ENCODE peak calls at places on chromosomes 2 and 18, in four cellular contexts. S is upper lobe of right lung, O is neural progenitor cell, U is cardiac muscle cell. M is an unnamed sample.

GRCh38 chr2:202317080-202317859 is 51.7 kb downstream of the NOP58 start:
- DNase-seq in U (peak), O (no peak), S (no peak), M (peak)

GRCh38 chr18:23862071-23862470 is 152.5 kb upstream of the TTC39C start:
- DNase-seq in S (no peak), U (peak), O (no peak), M (peak)

GRCh38 chr18:46830633-46831032 is 73.8 kb upstream of the ST8SIA5 start:
- DNase-seq in U (peak), S (no peak), O (no peak), M (no peak)

GRCh38 chr2:218332920-218333645 is 23.6 kb upstream of the CATIP start:
- DNase-seq in U (peak), S (no peak), O (no peak), M (no peak)

GRCh38 chr2:23745726-23746105 is 181.2 kb downstream of the ATAD2B start:
- DNase-seq in O (no peak), S (no peak), U (peak), M (peak)

GRCh38 chr2:148546270-148546669 is 98.3 kb upstream of the EPC2 start:
- DNase-seq in U (peak), O (no peak), S (no peak), M (peak)

GRCh38 chr2:34815052-34815741 is 1216.1 kb upstream of the FAM98A start:
- DNase-seq in S (no peak), O (no peak), U (no peak), M (no peak)

GRCh38 chr2:96523659-96524481 is 12.7 kb upstream of the ARID5A start:
- DNase-seq in U (peak), O (no peak), S (peak), M (no peak)

GRCh38 chr2:28088970-28089369 is 198.4 kb downstream of the BABAM2 start:
- DNase-seq in O (no peak), U (no peak), S (no peak), M (no peak)

GRCh38 chr2:122539920-122540319 is 784.5 kb downstream of the TSN start:
- DNase-seq in S (no peak), U (no peak), O (no peak), M (no peak)

GRCh38 chr2:190180313-190181065 is 118.0 kb upstream of the MSTN start:
- DNase-seq in S (peak), O (peak), U (peak), M (peak)

GRCh38 chr2:176084629-176085119 is 912 bp upstream of the EVX2 start:
- DNase-seq in O (no peak), U (no peak), S (no peak), M (peak)

GRCh38 chr18:13613099-13613498 is 113.3 kb downstream of the FAM210A start:
- DNase-seq in S (no peak), O (no peak), U (no peak), M (no peak)

GRCh38 chr2:86238354-86238753 is 39.1 kb downstream of the MRPL35 start:
- DNase-seq in S (no peak), U (no peak), O (no peak), M (no peak)

GRCh38 chr2:158569284-158569683 is 112.5 kb downstream of the PKP4 start:
- DNase-seq in O (no peak), S (no peak), U (no peak), M (no peak)

GRCh38 chr2:31397099-31397498 is 17.4 kb downstream of the XDH start:
- DNase-seq in U (no peak), O (no peak), S (no peak), M (no peak)

GRCh38 chr2:29080886-29081743 is 6.8 kb upstream of the PCARE start:
- DNase-seq in O (no peak), U (peak), S (no peak), M (no peak)

GRCh38 chr2:187552959-187553681 is 1.1 kb downstream of the TFPI start:
- DNase-seq in S (no peak), O (no peak), U (peak), M (no peak)

GRCh38 chr2:38074775-38075435 is 1.0 kb downstream of the CYP1B1 start:
- DNase-seq in O (peak), U (peak), S (peak), M (no peak)

GRCh38 chr2:6835467-6835866 is 30.2 kb downstream of the CMPK2 start:
- DNase-seq in O (no peak), S (no peak), U (peak), M (no peak)

GRCh38 chr2:46127176-46127575 is 170.0 kb upstream of the EPAS1 start:
- DNase-seq in U (no peak), O (no peak), S (no peak), M (no peak)

GRCh38 chr18:49845629-49846252 is 32.4 kb upstream of the ACAA2 start:
- DNase-seq in S (no peak), O (peak), U (no peak), M (no peak)

GRCh38 chr2:161586517-161587167 is 37.6 kb upstream of the SLC4A10 start:
- DNase-seq in S (no peak), U (peak), O (peak), M (peak)

GRCh38 chr18:24651472-24651871 is 191.0 kb downstream of the HRH4 start:
- DNase-seq in O (no peak), U (no peak), S (no peak), M (no peak)

GRCh38 chr2:42879116-42879705 is 86.8 kb upstream of the HAAO start:
- DNase-seq in U (no peak), S (no peak), O (no peak), M (no peak)

GRCh38 chr2:141125432-141125831 is 1005.4 kb downstream of the LRP1B start:
- DNase-seq in O (no peak), U (no peak), S (no peak), M (no peak)

GRCh38 chr2:40690036-40690435 is 238.1 kb upstream of the SLC8A1 start:
- DNase-seq in U (no peak), O (no peak), S (no peak), M (no peak)

GRCh38 chr2:950627-950992 is at the start of gene SNTG2:
- DNase-seq in U (peak), S (no peak), O (peak), M (peak)

GRCh38 chr2:949894-950626 is 589 bp upstream of the SNTG2 start:
- DNase-seq in S (no peak), U (no peak), O (peak), M (no peak)

GRCh38 chr2:953408-953807 is 2.8 kb downstream of the SNTG2 start:
- DNase-seq in O (no peak), U (no peak), S (no peak), M (no peak)

GRCh38 chr2:949384-949893 is 1.2 kb upstream of the SNTG2 start:
- DNase-seq in O (peak), U (no peak), S (no peak), M (no peak)

DNA sequence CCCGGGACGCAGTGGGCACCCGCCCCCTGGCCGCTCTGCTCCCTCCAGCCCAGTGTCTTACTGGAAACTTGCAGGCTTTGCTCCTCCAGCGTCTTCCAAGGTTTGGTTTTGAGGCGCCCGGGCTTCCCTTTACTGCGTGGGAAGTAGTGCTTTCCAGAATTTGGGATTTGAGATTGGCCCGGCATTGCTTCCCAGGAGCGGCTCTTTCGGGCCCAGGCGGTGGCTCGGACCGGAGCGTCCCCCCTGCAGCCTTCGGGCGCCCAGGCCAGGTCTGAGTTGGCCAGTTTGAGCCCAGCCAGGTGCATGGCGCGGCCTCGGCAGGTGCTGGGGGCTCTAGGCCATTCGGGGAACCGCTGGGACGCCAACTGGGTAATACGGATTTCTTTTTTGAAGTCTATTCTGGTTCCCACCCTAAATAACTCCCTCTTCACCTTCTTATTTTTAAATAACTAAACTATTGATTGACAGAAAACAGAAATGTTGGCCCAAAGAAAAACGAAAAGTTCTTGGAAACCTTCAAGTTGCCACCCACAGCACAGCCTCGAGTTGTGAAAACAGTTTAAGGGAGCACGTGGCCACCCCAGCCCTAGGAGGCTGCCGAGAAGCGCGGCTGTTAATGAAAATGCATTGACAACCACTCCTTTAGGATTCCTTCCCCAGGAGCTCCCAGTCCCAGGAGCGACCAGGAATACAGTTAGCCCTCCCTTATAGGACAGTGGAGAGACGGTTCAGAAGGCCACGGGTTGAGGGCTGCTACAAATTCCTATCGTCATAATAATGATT is 766 bp downstream of the SNTG2 start:
- DNase-seq in S (no peak), O (peak), U (no peak), M (no peak)
- H3K27ac ChIP-seq in S (no peak), O (no peak), U (no peak), M (no peak)

GRCh38 chr2:207833265-207833751 is 63.6 kb upstream of the FZD5 start:
- DNase-seq in U (no peak), O (no peak), S (no peak), M (no peak)

GRCh38 chr2:207828361-207829057 is 58.8 kb upstream of the FZD5 start:
- DNase-seq in O (no peak), U (no peak), S (no peak), M (no peak)

GRCh38 chr2:207831569-207832248 is 62.0 kb upstream of the FZD5 start:
- DNase-seq in U (no peak), S (no peak), O (no peak), M (no peak)

GRCh38 chr2:207835805-207836204 is 66.1 kb upstream of the FZD5 start:
- DNase-seq in S (no peak), O (no peak), U (no peak), M (no peak)

GRCh38 chr2:207830778-207831549 is 61.3 kb upstream of the FZD5 start:
- DNase-seq in U (no peak), O (no peak), S (no peak), M (no peak)
- H3K27ac ChIP-seq in U (no peak), O (no peak), S (no peak), M (no peak)

GRCh38 chr2:179447426-179447825 is 182.8 kb upstream of the SESTD1 start:
- DNase-seq in O (no peak), U (no peak), S (no peak), M (no peak)
- H3K27ac ChIP-seq in O (no peak), U (peak), S (no peak), M (no peak)

GRCh38 chr2:36371963-36372391 is 16.4 kb downstream of the CRIM1 start:
- DNase-seq in S (no peak), O (peak), U (peak), M (no peak)

GRCh38 chr2:36369711-36370110 is 14.1 kb downstream of the CRIM1 start:
- DNase-seq in S (no peak), O (no peak), U (no peak), M (no peak)

GRCh38 chr2:36369163-36369562 is 13.6 kb downstream of the CRIM1 start:
- DNase-seq in O (no peak), S (no peak), U (no peak), M (no peak)

GRCh38 chr2:36371070-36371962 is 15.7 kb downstream of the CRIM1 start:
- DNase-seq in O (no peak), S (no peak), U (peak), M (no peak)

DNA sequence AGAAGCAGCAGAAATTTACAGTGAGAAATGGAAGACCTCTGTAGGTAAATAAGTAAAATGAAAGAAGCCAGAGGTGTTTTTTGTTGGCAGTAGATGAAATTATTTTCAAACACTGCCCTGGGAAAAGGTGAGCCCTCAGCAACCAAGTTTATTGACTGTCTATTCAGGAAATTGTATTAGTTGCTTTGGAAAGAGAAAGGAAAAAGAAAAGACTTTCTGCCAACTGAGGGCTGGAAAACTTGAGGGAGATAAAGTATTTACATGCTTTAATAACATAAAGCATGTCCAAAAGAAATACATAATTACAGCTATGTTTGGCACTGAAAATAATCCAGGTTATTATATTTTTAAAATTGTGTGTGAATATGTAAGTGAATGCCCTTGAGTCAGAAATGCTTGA is 14.7 kb downstream of the CRIM1 start:
- DNase-seq in S (no peak), O (no peak), U (no peak), M (no peak)
- H3K27ac ChIP-seq in S (peak), O (no peak), U (no peak), M (no peak)

GRCh38 chr2:196987654-196988364 is 61.3 kb upstream of the PGAP1 start:
- DNase-seq in U (peak), O (peak), S (no peak), M (peak)
- H3K27ac ChIP-seq in U (peak), O (no peak), S (peak), M (peak)

DNA sequence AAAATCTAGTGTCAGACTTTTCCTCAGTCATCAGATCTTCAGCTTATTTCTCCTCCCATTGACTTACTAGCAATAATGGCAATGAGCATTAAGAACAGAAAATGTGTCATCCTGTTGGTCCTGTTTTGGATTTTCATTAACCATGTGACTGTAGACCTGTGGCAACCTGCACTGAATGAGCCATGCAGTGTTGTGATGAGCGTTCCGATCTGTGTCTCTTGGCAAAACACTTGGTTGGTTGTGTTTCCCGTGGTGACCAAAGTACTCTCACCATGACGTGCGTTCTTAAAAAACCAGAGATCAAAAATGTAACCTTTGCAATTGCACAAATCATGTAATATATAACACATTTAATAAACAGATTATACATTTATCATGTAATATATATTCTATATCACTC is 138.6 kb downstream of the MAP3K20 start:
- DNase-seq in U (no peak), S (no peak), O (no peak), M (no peak)
- H3K27ac ChIP-seq in U (peak), S (no peak), O (no peak), M (no peak)

DNA sequence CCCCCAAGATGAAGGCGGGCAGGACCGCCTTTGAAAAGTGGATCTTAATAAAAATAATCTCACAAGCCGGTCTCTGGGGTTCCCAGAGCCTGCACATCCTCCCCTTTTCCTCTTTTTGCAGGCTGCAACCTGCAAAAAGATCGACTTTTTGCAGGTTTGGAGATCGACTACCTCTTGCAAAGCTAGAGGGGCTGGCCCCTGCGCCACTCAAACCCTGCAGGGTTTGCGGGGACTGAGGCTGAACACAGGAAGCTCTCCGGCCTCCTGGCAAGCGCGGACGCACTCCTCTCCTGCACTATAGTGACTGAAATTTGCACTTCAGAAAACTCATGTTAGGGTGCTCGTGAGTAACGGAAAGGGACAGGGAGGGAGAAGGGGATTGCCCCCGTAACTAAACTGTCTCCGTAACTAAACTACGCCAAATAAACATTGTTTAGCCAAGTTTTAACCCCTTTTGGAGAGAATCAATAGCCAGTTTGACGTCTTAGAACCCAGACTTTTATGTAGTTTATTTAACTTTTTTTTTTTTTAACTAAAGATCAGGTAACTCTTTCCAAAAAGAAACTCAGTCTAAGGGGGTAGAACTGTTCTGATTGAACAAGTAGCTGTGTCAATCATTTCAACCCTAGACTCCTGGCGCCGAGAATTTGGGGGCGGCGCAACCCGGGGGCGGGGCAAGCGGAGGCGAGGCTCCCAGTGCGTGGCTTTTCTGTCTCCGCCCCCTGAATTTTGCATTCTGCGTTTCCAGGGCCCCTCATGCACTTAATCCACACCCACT is 2.5 kb downstream of the IGFBP5 start:
- DNase-seq in O (peak), U (peak), S (peak), M (peak)
- H3K27ac ChIP-seq in O (peak), U (peak), S (peak), M (peak)

DNA sequence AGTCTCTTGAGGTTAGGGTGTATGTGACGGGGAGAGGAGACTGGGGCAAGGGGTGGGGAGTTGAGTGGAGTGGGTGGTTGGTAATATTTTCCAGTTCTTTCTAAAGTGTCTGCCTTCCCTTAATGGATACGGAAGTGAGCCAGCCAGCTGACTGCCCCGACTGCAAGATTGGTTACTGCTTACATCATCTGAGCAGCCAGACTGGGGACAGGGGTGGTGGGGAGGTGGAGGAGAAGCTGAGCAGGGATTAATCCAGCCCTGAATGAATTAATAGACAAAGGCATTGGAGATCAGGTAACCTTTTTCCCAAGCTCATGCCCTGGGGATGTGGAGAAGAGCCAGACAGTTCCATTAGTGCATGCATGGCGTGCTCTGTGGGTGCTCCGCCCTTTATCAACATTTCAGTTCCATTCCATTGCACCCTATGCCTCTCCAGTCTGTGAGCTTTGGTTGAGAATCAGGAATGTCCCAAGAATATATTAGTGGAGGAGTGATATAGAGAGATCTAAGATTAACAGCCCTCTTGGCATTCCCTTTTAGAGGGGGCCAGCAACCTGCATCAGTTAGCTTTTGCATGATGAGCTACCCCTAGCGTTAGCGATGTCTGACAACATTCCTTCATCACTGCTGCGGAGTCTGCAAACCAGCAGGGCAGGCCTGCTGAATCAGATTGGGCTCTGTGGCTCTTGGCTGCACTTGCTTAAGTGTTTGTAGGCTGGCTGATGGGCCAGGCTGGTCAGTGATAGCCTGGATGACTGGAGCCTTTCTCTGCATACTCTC is 67.5 kb downstream of the TNP1 start:
- DNase-seq in U (peak), S (no peak), O (peak), M (peak)
- H3K27ac ChIP-seq in U (no peak), S (no peak), O (no peak), M (no peak)